ENCODE peak calls at places on chromosomes 13 and 19, in six cellular contexts. B is EH; T is heart left ventricle; C is frontal cortex; G is stimulated activated CD8-positive, alpha-beta memory T cell treated with anti-CD3 and anti-CD28 coated beads, Interleukin-2, amount 100 ng/mL, for 1 hour; Z is NCI-H1092 treated with DMSO at 0.1 percent for 48 hours. U is an unnamed sample.

GRCh38 chr13:51777921-51778320 is 26.0 kb downstream of the DHRS12 start:
- DNase-seq in G (no peak), C (no peak), B (no peak), T (no peak), Z (no peak), U (no peak)

GRCh38 chr13:20000062-20000552 is 41.6 kb downstream of the ZMYM2 start:
- DNase-seq in B (no peak), C (no peak), G (no peak), T (no peak), Z (no peak), U (no peak)

GRCh38 chr19:12365094-12365371 is 450 bp downstream of the ZNF442 start:
- DNase-seq in C (no peak), T (no peak), Z (peak), B (peak), G (no peak), U (peak)

GRCh38 chr19:7917292-7918061 is 2.7 kb upstream of the SNAPC2 start:
- DNase-seq in C (no peak), T (no peak), G (no peak), B (peak), Z (peak), U (peak)

GRCh38 chr13:32408999-32409313 is 19.0 kb downstream of the N4BP2L1 start:
- DNase-seq in T (no peak), C (no peak), Z (peak), B (no peak), G (no peak), U (no peak)

GRCh38 chr13:76852991-76853390 is 33.2 kb downstream of the KCTD12 start:
- DNase-seq in T (no peak), C (no peak), G (no peak), B (peak), Z (no peak), U (peak)

GRCh38 chr19:16637535-16637934 is 9.5 kb upstream of the MED26 start:
- DNase-seq in G (no peak), T (no peak), B (no peak), Z (no peak), C (no peak), U (no peak)

GRCh38 chr19:42316223-42317211 is 3.4 kb downstream of the TMEM145 start:
- DNase-seq in T (peak), G (no peak), C (no peak), Z (no peak), B (peak), U (peak)

GRCh38 chr19:2533686-2534085 is 57.8 kb downstream of the GADD45B start:
- DNase-seq in G (no peak), Z (no peak), T (no peak), C (no peak), B (peak), U (peak)

GRCh38 chr19:58450836-58451357 is 525 bp upstream of the ZNF324B start:
- DNase-seq in G (no peak), Z (peak), B (no peak), C (no peak), T (no peak), U (no peak)

GRCh38 chr19:13363954-13364353 is 142.3 kb downstream of the CACNA1A start:
- DNase-seq in C (no peak), T (no peak), Z (no peak), B (no peak), G (no peak), U (no peak)

GRCh38 chr13:95624020-95624419 is 20.5 kb downstream of the DZIP1 start:
- DNase-seq in G (no peak), Z (peak), B (peak), T (no peak), C (peak), U (peak)

GRCh38 chr19:19551862-19552192 is 13.8 kb downstream of the CILP2 start:
- DNase-seq in B (no peak), Z (no peak), C (no peak), G (no peak), T (no peak), U (peak)

GRCh38 chr19:6970478-6970877 is 50.8 kb downstream of the MBD3L2B start:
- DNase-seq in G (no peak), C (no peak), Z (no peak), B (no peak), T (no peak), U (no peak)

GRCh38 chr13:26484196-26484595 is 73.3 kb upstream of the WASF3 start:
- DNase-seq in Z (no peak), G (no peak), B (no peak), T (no peak), C (no peak), U (no peak)

GRCh38 chr13:80050252-80050651 is 290.7 kb downstream of the SPRY2 start:
- DNase-seq in T (no peak), C (no peak), G (no peak), B (peak), Z (no peak), U (peak)

GRCh38 chr19:6811906-6812305 is 39.4 kb downstream of the VAV1 start:
- DNase-seq in B (peak), T (no peak), G (no peak), C (no peak), Z (no peak), U (peak)

GRCh38 chr19:52961981-52962380 is 700 bp downstream of the ZNF816 start:
- DNase-seq in G (no peak), C (no peak), Z (no peak), B (no peak), T (no peak), U (no peak)

GRCh38 chr13:76799696-76800095 is 86.5 kb downstream of the KCTD12 start:
- DNase-seq in C (no peak), Z (peak), B (no peak), T (no peak), G (no peak), U (peak)